ENCODE peak calls at places on chromosomes 6 and 20, in six cellular contexts. One of them, this sample, is unnamed.

GRCh38 chr6:110769923-110770322 is 45.3 kb downstream of the CDK19 start:
- DNase-seq in smooth muscle cell of the brain vasculature: no peak
- DNase-seq in pancreas: no peak
- DNase-seq in pulmonary artery endothelial cell: no peak
- DNase-seq in NCI-H1930: no peak
- DNase-seq in osteocyte: no peak
- DNase-seq in this sample: no peak

GRCh38 chr20:62063601-62063980 is 2.1 kb downstream of the TAF4 start:
- DNase-seq in smooth muscle cell of the brain vasculature: no peak
- DNase-seq in pancreas: no peak
- DNase-seq in pulmonary artery endothelial cell: no peak
- DNase-seq in NCI-H1930: no peak
- DNase-seq in osteocyte: no peak
- DNase-seq in this sample: no peak

GRCh38 chr6:1703091-1703855 is 93.6 kb downstream of the FOXC1 start:
- DNase-seq in smooth muscle cell of the brain vasculature: no peak
- DNase-seq in pancreas: no peak
- DNase-seq in pulmonary artery endothelial cell: no peak
- DNase-seq in NCI-H1930: no peak
- DNase-seq in osteocyte: peak; percentile 74
- DNase-seq in this sample: no peak

GRCh38 chr20:1875762-1876161 is 19.4 kb upstream of the SIRPA start:
- DNase-seq in smooth muscle cell of the brain vasculature: no peak
- DNase-seq in pancreas: no peak
- DNase-seq in pulmonary artery endothelial cell: no peak
- DNase-seq in NCI-H1930: no peak
- DNase-seq in osteocyte: no peak
- DNase-seq in this sample: no peak

GRCh38 chr6:33700391-33701050 is 11.0 kb downstream of the UQCC2 start:
- DNase-seq in smooth muscle cell of the brain vasculature: no peak
- DNase-seq in pancreas: peak; percentile 63
- DNase-seq in pulmonary artery endothelial cell: peak; percentile 53
- DNase-seq in NCI-H1930: no peak
- DNase-seq in osteocyte: no peak
- DNase-seq in this sample: peak; percentile 46

GRCh38 chr6:142550310-142550709 is 248.5 kb downstream of the ADGRG6 start:
- DNase-seq in smooth muscle cell of the brain vasculature: no peak
- DNase-seq in pancreas: no peak
- DNase-seq in pulmonary artery endothelial cell: no peak
- DNase-seq in NCI-H1930: no peak
- DNase-seq in osteocyte: no peak
- DNase-seq in this sample: no peak

GRCh38 chr6:6825986-6826901 is 237.7 kb downstream of the LY86 start:
- DNase-seq in smooth muscle cell of the brain vasculature: no peak
- DNase-seq in pancreas: no peak
- DNase-seq in pulmonary artery endothelial cell: peak; percentile 15
- DNase-seq in NCI-H1930: no peak
- DNase-seq in osteocyte: no peak
- DNase-seq in this sample: no peak

GRCh38 chr6:111812080-111813038 is 60.9 kb downstream of the FYN start:
- DNase-seq in smooth muscle cell of the brain vasculature: no peak
- DNase-seq in pancreas: no peak
- DNase-seq in pulmonary artery endothelial cell: no peak
- DNase-seq in NCI-H1930: no peak
- DNase-seq in osteocyte: no peak
- DNase-seq in this sample: peak; percentile 90

GRCh38 chr20:17630806-17631195 is 51.2 kb downstream of the RRBP1 start:
- DNase-seq in smooth muscle cell of the brain vasculature: no peak
- DNase-seq in pancreas: no peak
- DNase-seq in pulmonary artery endothelial cell: no peak
- DNase-seq in NCI-H1930: no peak
- DNase-seq in osteocyte: no peak
- DNase-seq in this sample: no peak

GRCh38 chr20:45406260-45407066 is 1.6 kb upstream of the DBNDD2 start:
- DNase-seq in smooth muscle cell of the brain vasculature: no peak
- DNase-seq in pancreas: peak; percentile 67
- DNase-seq in pulmonary artery endothelial cell: no peak
- DNase-seq in NCI-H1930: peak; percentile 80
- DNase-seq in osteocyte: no peak
- DNase-seq in this sample: peak; percentile 3

GRCh38 chr20:36676701-36677421 is 30.9 kb upstream of the SLA2 start:
- DNase-seq in smooth muscle cell of the brain vasculature: no peak
- DNase-seq in pancreas: no peak
- DNase-seq in pulmonary artery endothelial cell: no peak
- DNase-seq in NCI-H1930: no peak
- DNase-seq in osteocyte: peak; percentile 91
- DNase-seq in this sample: no peak

GRCh38 chr20:57528148-57528547 is 3.2 kb upstream of the CTCFL start:
- DNase-seq in smooth muscle cell of the brain vasculature: no peak
- DNase-seq in pancreas: no peak
- DNase-seq in pulmonary artery endothelial cell: no peak
- DNase-seq in NCI-H1930: no peak
- DNase-seq in osteocyte: no peak
- DNase-seq in this sample: no peak

GRCh38 chr6:85498596-85499258 is 48.8 kb downstream of the NT5E start:
- DNase-seq in smooth muscle cell of the brain vasculature: peak; percentile 13
- DNase-seq in pancreas: peak; percentile 31
- DNase-seq in pulmonary artery endothelial cell: no peak
- DNase-seq in NCI-H1930: no peak
- DNase-seq in osteocyte: no peak
- DNase-seq in this sample: peak; percentile 20

GRCh38 chr6:63521475-63522210 is 50.6 kb upstream of the LOC128125822 start:
- DNase-seq in smooth muscle cell of the brain vasculature: no peak
- DNase-seq in pancreas: no peak
- DNase-seq in pulmonary artery endothelial cell: no peak
- DNase-seq in NCI-H1930: no peak
- DNase-seq in osteocyte: no peak
- DNase-seq in this sample: no peak

GRCh38 chr6:5138995-5139827 is 54.1 kb downstream of the PPP1R3G start:
- DNase-seq in smooth muscle cell of the brain vasculature: no peak
- DNase-seq in pancreas: no peak
- DNase-seq in pulmonary artery endothelial cell: no peak
- DNase-seq in NCI-H1930: no peak
- DNase-seq in osteocyte: no peak
- DNase-seq in this sample: no peak

GRCh38 chr6:21026576-21027273 is 492.5 kb downstream of the CDKAL1 start:
- DNase-seq in smooth muscle cell of the brain vasculature: no peak
- DNase-seq in pancreas: no peak
- DNase-seq in pulmonary artery endothelial cell: peak; percentile 22
- DNase-seq in NCI-H1930: no peak
- DNase-seq in osteocyte: no peak
- DNase-seq in this sample: peak; percentile 57

GRCh38 chr6:25623874-25624273 is 28.1 kb upstream of the SCGN start:
- DNase-seq in smooth muscle cell of the brain vasculature: no peak
- DNase-seq in pancreas: no peak
- DNase-seq in pulmonary artery endothelial cell: no peak
- DNase-seq in NCI-H1930: no peak
- DNase-seq in osteocyte: no peak
- DNase-seq in this sample: no peak